ENCODE peak calls at places on chromosomes 6 and 20, in four cellular contexts. C, N, L and D are unnamed samples.

GRCh38 chr6:71489736-71490135 is 201.1 kb downstream of the OGFRL1 start:
- DNase-seq in C (peak), L (no peak), N (peak), D (no peak)

GRCh38 chr6:68008445-68008844 is 626.6 kb upstream of the ADGRB3 start:
- DNase-seq in C (no peak), N (peak), L (no peak), D (no peak)

GRCh38 chr6:44271406-44271723 is 1.1 kb downstream of the TMEM151B start:
- DNase-seq in N (no peak), L (no peak), C (no peak), D (no peak)

GRCh38 chr6:152380351-152380767 is 256.8 kb downstream of the SYNE1 start:
- DNase-seq in C (peak), N (peak), L (no peak), D (no peak)

GRCh38 chr20:316316-317068 is 8.9 kb upstream of the SOX12 start:
- DNase-seq in C (peak), L (no peak), N (peak), D (no peak)

GRCh38 chr20:18669241-18670019 is 81.6 kb downstream of the DTD1 start:
- DNase-seq in C (no peak), N (no peak), L (no peak), D (no peak)

GRCh38 chr6:166514196-166514595 is 72.3 kb downstream of the RAMACL start:
- DNase-seq in N (no peak), L (no peak), C (no peak), D (no peak)

GRCh38 chr20:58690351-58690750 is 2.2 kb upstream of the NPEPL1 start:
- DNase-seq in C (no peak), N (no peak), L (no peak), D (no peak)

GRCh38 chr20:58550661-58551060 is 35.5 kb upstream of the APCDD1L start:
- DNase-seq in N (peak), C (peak), L (no peak), D (no peak)

GRCh38 chr6:30194797-30195690 is 18.2 kb downstream of the TRIM26 start:
- DNase-seq in L (no peak), N (no peak), C (no peak), D (no peak)

GRCh38 chr6:143299253-143300166 is 151.0 kb downstream of the ADAT2 start:
- DNase-seq in C (no peak), L (no peak), N (no peak), D (no peak)

GRCh38 chr6:95294047-95294446 is 283.3 kb upstream of the MANEA start:
- DNase-seq in C (no peak), L (no peak), N (no peak), D (no peak)

GRCh38 chr20:63908008-63908682 is 13.2 kb downstream of the DNAJC5 start:
- DNase-seq in N (no peak), L (no peak), C (no peak), D (no peak)

GRCh38 chr20:26315054-26315453 is 618.4 kb upstream of the ZNF337 start:
- DNase-seq in C (no peak), N (no peak), L (no peak), D (no peak)

GRCh38 chr6:40188931-40189330 is 254.7 kb upstream of the MOCS1 start:
- DNase-seq in N (no peak), L (no peak), C (no peak), D (no peak)

GRCh38 chr20:46367967-46368901 is 38.2 kb downstream of the ELMO2 start:
- DNase-seq in C (no peak), L (no peak), N (no peak), D (no peak)

GRCh38 chr6:37484786-37485170 is 14.9 kb downstream of the CCDC167 start:
- DNase-seq in N (no peak), L (no peak), C (no peak), D (no peak)

GRCh38 chr6:111552241-111552744 is 53.4 kb downstream of the TRAF3IP2 start:
- DNase-seq in N (peak), C (peak), L (no peak), D (no peak)

GRCh38 chr6:89221971-89222887 is 5.1 kb upstream of the GABRR1 start:
- DNase-seq in N (peak), L (no peak), C (peak), D (no peak)

GRCh38 chr6:109308018-109308492 is 74.2 kb downstream of the CD164 start:
- DNase-seq in C (peak), N (peak), L (no peak), D (no peak)

GRCh38 chr20:49386848-49387605 is 95.4 kb downstream of the KCNB1 start:
- DNase-seq in N (no peak), L (no peak), C (no peak), D (no peak)

GRCh38 chr6:13848553-13849150 is 34.3 kb upstream of the MCUR1 start:
- DNase-seq in L (no peak), C (no peak), N (no peak), D (no peak)

GRCh38 chr20:50298554-50299324 is 108.1 kb downstream of the CEBPB start:
- DNase-seq in C (no peak), N (no peak), L (no peak), D (no peak)

GRCh38 chr6:44661221-44661609 is 273.7 kb downstream of the CDC5L start:
- DNase-seq in L (no peak), N (no peak), C (peak), D (no peak)

GRCh38 chr6:41637179-41638001 is 878 bp upstream of the MDFI start:
- DNase-seq in N (no peak), L (no peak), C (no peak), D (no peak)

GRCh38 chr6:87210979-87211378 is 55.6 kb downstream of the ZNF292 start:
- DNase-seq in C (no peak), N (no peak), L (no peak), D (no peak)

GRCh38 chr6:12009904-12010634 is 2.0 kb upstream of the HIVEP1 start:
- DNase-seq in N (peak), C (no peak), L (no peak), D (no peak)

GRCh38 chr20:997486-997885 is 4.6 kb downstream of the RSPO4 start:
- DNase-seq in C (no peak), N (no peak), L (no peak), D (no peak)

GRCh38 chr20:55160996-55161395 is 685.6 kb downstream of the DOK5 start:
- DNase-seq in N (no peak), L (no peak), C (no peak), D (no peak)

GRCh38 chr6:120852293-120852849 is 481.9 kb downstream of the TBC1D32 start:
- DNase-seq in N (no peak), C (no peak), L (no peak), D (no peak)

GRCh38 chr6:118784641-118785164 is 109.2 kb upstream of the ASF1A start:
- DNase-seq in L (no peak), N (no peak), C (no peak), D (peak)

DNA sequence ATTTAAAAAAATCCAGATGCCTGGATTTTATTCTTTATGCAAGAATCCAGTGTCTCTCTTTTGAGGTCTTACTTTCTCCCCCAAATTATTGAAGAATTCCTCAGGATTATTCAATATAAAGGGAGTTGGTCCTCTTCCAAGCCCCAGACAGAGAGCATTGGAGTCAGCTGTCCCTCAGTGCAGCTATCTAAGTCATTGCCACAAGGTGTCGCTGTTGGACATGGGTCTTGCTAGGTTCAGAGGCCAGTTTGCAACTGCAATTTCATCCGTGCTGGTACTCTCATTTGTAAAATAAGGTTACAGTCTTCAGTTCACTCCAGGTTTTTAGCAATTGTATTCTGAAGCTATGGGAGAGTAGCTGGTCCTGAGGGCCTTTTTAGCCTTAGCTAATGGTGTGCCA is 27.8 kb downstream of the CCN2 start:
- DNase-seq in L (peak), N (peak), C (peak), D (no peak)
- TF ChIP-seq CTCF in L (no peak), N (peak), C (peak), D (peak)

DNA sequence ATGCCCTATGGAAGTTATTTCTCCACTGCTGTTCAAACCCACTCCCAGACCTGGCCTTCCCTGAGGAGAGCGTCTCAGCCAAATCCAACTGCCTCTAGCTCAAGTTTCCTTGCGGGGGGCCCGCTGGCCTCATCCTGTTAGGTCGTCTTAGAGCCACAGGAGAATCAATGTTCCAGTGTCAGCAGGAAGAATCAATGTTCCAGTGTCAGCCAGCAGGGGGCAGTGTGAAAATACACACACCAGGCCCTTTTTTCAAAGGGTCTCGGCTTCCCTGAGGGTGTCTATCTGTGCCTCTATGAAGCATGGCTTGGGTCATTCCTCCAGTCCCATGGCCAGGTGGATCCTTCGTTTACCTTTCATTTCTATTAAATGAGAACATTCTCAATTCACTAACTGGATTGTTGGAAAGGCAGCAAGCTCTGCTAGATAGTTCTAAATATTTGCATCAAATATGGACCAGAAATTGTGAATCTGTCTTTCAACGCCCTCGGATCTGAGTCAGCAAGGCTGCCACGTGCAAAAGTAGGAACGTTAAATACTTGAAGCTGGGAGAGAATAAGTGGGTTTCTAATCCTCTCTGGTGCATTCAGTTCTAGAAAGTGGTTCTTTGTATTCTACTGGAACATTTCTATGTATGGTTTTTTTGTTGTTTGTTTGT is 19.2 kb downstream of the PRND start:
- DNase-seq in L (peak), C (no peak), N (peak), D (peak)
- TF ChIP-seq CTCF in L (no peak), C (peak), N (peak), D (peak)

GRCh38 chr20:12570371-12570770 is 438.4 kb upstream of the SPTLC3 start:
- DNase-seq in N (no peak), L (no peak), C (no peak), D (no peak)
- TF ChIP-seq CTCF in N (no peak), L (no peak), C (no peak), D (no peak)

DNA sequence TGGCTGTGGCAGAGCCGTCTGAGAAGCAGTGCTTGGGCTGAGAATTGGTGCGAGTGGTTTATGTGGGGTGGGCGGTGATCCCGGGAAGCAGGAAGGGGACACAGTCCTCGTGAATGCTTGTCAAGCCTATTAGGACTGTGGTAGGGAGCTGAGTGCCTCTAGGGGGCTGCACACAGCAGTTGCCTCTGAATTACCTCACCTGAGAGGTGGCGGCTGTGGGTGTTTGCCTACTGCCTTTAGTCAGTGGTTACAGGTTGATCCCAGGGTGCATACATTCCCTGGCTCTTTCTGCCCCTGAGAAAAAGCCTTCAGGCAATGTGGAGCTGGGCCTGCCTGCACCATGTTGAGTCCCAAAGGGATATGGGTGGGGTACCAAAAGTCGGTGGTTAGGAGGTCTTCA is 5.2 kb downstream of the AP5S1 start:
- DNase-seq in C (no peak), N (no peak), L (no peak), D (no peak)
- TF ChIP-seq CTCF in C (no peak), N (no peak), L (no peak), D (no peak)

GRCh38 chr6:134626589-134626988 is 308.7 kb upstream of the SGK1 start:
- DNase-seq in N (no peak), L (no peak), C (no peak), D (no peak)
- TF ChIP-seq CTCF in N (no peak), L (no peak), C (peak), D (peak)

GRCh38 chr20:62739067-62739466 is 30.4 kb downstream of the NTSR1 start:
- DNase-seq in L (no peak), N (no peak), C (no peak), D (no peak)

GRCh38 chr20:62741701-62742491 is 33.3 kb downstream of the NTSR1 start:
- DNase-seq in N (no peak), L (no peak), C (no peak), D (no peak)

GRCh38 chr20:62739581-62740285 is 31.1 kb downstream of the NTSR1 start:
- DNase-seq in C (peak), N (peak), L (no peak), D (peak)

GRCh38 chr20:62741191-62741676 is 32.6 kb downstream of the NTSR1 start:
- DNase-seq in L (no peak), C (no peak), N (peak), D (peak)

DNA sequence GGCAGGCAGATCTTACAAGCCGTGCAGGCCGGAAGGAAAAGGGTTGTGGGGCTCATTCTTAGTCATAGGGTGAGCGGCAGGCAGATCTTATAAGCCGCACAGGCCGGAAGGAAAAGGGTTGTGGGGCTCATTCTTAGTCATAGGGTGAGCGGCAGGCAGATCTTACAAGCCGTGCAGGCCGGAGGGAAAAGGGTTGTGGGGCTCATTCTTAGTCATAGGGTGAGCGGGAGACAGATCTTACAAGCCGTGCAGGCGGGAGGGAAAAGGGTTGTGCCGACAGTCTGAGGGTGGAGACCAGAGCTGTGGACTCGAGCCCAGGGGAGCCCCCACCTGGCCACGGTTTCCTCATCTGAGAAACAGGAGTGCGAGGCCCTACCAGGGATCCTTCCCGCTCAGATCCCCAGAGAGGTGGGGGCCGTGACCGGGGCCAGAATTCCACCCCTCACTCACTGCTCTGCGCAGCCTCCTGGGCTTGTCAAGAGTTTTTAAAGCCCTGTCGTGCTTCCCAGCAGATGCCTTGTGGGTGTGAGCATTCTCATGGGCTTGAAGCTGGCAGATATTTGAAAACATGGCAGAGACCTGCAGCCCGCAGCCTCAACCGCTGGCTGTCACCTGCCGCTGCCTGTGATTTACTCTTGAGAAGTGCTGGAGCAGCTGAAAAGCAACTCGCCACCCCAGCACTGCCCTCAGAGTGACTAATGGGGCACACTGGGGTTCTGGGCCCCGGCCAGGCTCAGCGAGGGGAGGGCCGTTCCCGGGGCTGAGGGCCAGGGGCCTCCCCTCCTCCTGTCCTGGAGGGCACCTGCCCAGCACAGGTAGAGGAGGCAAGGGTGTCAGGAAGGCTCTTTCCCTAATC is 31.9 kb downstream of the NTSR1 start:
- DNase-seq in N (peak), C (peak), L (no peak), D (no peak)
- TF ChIP-seq CTCF in N (no peak), C (no peak), L (no peak), D (no peak)

GRCh38 chr20:20768202-20768815 is 55.9 kb upstream of the RALGAPA2 start:
- DNase-seq in C (no peak), L (no peak), N (no peak), D (no peak)
- TF ChIP-seq CTCF in C (no peak), L (no peak), N (no peak), D (no peak)

GRCh38 chr6:47200536-47201334 is 109.0 kb downstream of the TNFRSF21 start:
- DNase-seq in N (no peak), L (no peak), C (no peak), D (no peak)

GRCh38 chr6:47202638-47203037 is 107.1 kb downstream of the TNFRSF21 start:
- DNase-seq in N (no peak), C (no peak), L (no peak), D (no peak)

GRCh38 chr6:47206626-47207025 is 103.1 kb downstream of the TNFRSF21 start:
- DNase-seq in C (peak), N (peak), L (no peak), D (no peak)

GRCh38 chr6:47203968-47204611 is 105.6 kb downstream of the TNFRSF21 start:
- DNase-seq in N (no peak), C (no peak), L (no peak), D (no peak)

GRCh38 chr6:47203266-47203967 is 106.3 kb downstream of the TNFRSF21 start:
- DNase-seq in C (no peak), N (peak), L (no peak), D (no peak)
- TF ChIP-seq CTCF in C (no peak), N (no peak), L (no peak), D (no peak)